ENCODE peak calls at places on chromosomes 11 and 22, in five cellular contexts. S, T, L, J and N are unnamed samples. For H3K4me1, the result is how much of the 10 kb centered on the place peaks cover.

GRCh38 chr11:69682221-69682620 is 7.1 kb upstream of the LTO1 start:
- DNase-seq in S (no peak), T (no peak), L (no peak), J (no peak), N (no peak)

GRCh38 chr11:33018840-33019239 is 3.2 kb downstream of the DEPDC7 start:
- DNase-seq in S (no peak), T (no peak), L (no peak), J (no peak), N (no peak)

GRCh38 chr22:44182591-44183588 is 2.2 kb downstream of the PARVG start:
- DNase-seq in S (no peak), T (no peak), L (peak), J (peak), N (peak)

GRCh38 chr11:118194835-118195627 is 18.6 kb upstream of the SCN2B start:
- DNase-seq in S (peak), T (no peak), L (no peak), J (peak), N (peak)

GRCh38 chr22:47486569-47487312 is 724.3 kb downstream of the TBC1D22A start:
- DNase-seq in S (no peak), T (no peak), L (no peak), J (no peak), N (no peak)

GRCh38 chr11:24637520-24637919 is 140.7 kb downstream of the LUZP2 start:
- DNase-seq in S (no peak), T (no peak), L (no peak), J (no peak), N (no peak)

GRCh38 chr11:67026941-67027340 is 4.0 kb downstream of the SYT12 start:
- DNase-seq in S (no peak), T (no peak), L (no peak), J (no peak), N (no peak)

GRCh38 chr11:65417221-65417701 is 5.3 kb upstream of the NEAT1 start:
- DNase-seq in S (no peak), T (peak), L (peak), J (no peak), N (no peak)

GRCh38 chr11:125345706-125346561 is 150.1 kb downstream of the FEZ1 start:
- DNase-seq in S (peak), T (peak), L (peak), J (peak), N (peak)

GRCh38 chr11:13448876-13449275 is 14.1 kb downstream of the BTBD10 start:
- DNase-seq in S (no peak), T (no peak), L (no peak), J (no peak), N (no peak)

GRCh38 chr22:47386812-47387510 is 624.5 kb downstream of the TBC1D22A start:
- DNase-seq in S (no peak), T (no peak), L (no peak), J (no peak), N (no peak)

GRCh38 chr11:36077886-36078685 is 134.2 kb downstream of the LDLRAD3 start:
- DNase-seq in S (no peak), T (no peak), L (no peak), J (no peak), N (no peak)

GRCh38 chr22:48919187-48919590 is 908.5 kb downstream of the BRD1 start:
- DNase-seq in S (no peak), T (no peak), L (no peak), J (no peak), N (no peak)

GRCh38 chr22:30251661-30252226 is 5.2 kb upstream of the LIF start:
- DNase-seq in S (no peak), T (no peak), L (no peak), J (no peak), N (no peak)

GRCh38 chr22:43126506-43127165 is 16.1 kb downstream of the BIK start:
- DNase-seq in S (peak), T (no peak), L (no peak), J (no peak), N (peak)

GRCh38 chr11:64921384-64921783 is 3.1 kb upstream of the PPP2R5B start:
- DNase-seq in S (no peak), T (no peak), L (no peak), J (no peak), N (no peak)

GRCh38 chr11:122317337-122317736 is 201.3 kb upstream of the BLID start:
- DNase-seq in S (no peak), T (no peak), L (no peak), J (no peak), N (no peak)

GRCh38 chr11:105000167-105000566 is 22.8 kb downstream of the CASP5 start:
- DNase-seq in S (no peak), T (peak), L (no peak), J (no peak), N (no peak)

GRCh38 chr22:25395468-25395867 is 169.0 kb upstream of the GRK3 start:
- DNase-seq in S (no peak), T (no peak), L (no peak), J (no peak), N (no peak)

GRCh38 chr22:31185056-31185455 is 25.1 kb downstream of the RNF185 start:
- DNase-seq in S (no peak), T (no peak), L (no peak), J (no peak), N (no peak)

GRCh38 chr11:61082931-61083531 is 19.3 kb upstream of the CD5 start:
- DNase-seq in S (no peak), T (no peak), L (no peak), J (no peak), N (peak)

GRCh38 chr11:20010106-20010860 is 150.0 kb downstream of the DBX1 start:
- DNase-seq in S (no peak), T (no peak), L (no peak), J (no peak), N (no peak)

GRCh38 chr11:124769804-124770774 is 8.0 kb upstream of the ESAM start:
- DNase-seq in S (no peak), T (no peak), L (no peak), J (no peak), N (no peak)

GRCh38 chr11:100105605-100106358 is 581.3 kb upstream of the ARHGAP42 start:
- DNase-seq in S (no peak), T (no peak), L (no peak), J (no peak), N (no peak)

GRCh38 chr11:46456676-46457432 is 65.3 kb upstream of the CHRM4 start:
- DNase-seq in S (no peak), T (no peak), L (no peak), J (no peak), N (no peak)

GRCh38 chr11:12056112-12056511 is 47.7 kb upstream of the DKK3 start:
- DNase-seq in S (no peak), T (no peak), L (no peak), J (no peak), N (no peak)

GRCh38 chr11:128550967-128551522 is 36.3 kb downstream of the ETS1 start:
- DNase-seq in S (no peak), T (peak), L (no peak), J (no peak), N (no peak)

GRCh38 chr11:103807806-103808205 is 228.6 kb upstream of the DDI1 start:
- DNase-seq in S (no peak), T (no peak), L (no peak), J (no peak), N (no peak)

GRCh38 chr22:23222033-23222840 is 41.9 kb downstream of the BCR start:
- DNase-seq in S (no peak), T (no peak), L (no peak), J (no peak), N (peak)

GRCh38 chr22:23225337-23225723 is 45.0 kb downstream of the BCR start:
- DNase-seq in S (no peak), T (no peak), L (no peak), J (no peak), N (no peak)

GRCh38 chr22:23222875-23223565 is 42.7 kb downstream of the BCR start:
- DNase-seq in S (no peak), T (no peak), L (no peak), J (no peak), N (peak)

GRCh38 chr22:23225724-23226496 is 45.6 kb downstream of the BCR start:
- DNase-seq in S (peak), T (no peak), L (peak), J (peak), N (peak)

DNA sequence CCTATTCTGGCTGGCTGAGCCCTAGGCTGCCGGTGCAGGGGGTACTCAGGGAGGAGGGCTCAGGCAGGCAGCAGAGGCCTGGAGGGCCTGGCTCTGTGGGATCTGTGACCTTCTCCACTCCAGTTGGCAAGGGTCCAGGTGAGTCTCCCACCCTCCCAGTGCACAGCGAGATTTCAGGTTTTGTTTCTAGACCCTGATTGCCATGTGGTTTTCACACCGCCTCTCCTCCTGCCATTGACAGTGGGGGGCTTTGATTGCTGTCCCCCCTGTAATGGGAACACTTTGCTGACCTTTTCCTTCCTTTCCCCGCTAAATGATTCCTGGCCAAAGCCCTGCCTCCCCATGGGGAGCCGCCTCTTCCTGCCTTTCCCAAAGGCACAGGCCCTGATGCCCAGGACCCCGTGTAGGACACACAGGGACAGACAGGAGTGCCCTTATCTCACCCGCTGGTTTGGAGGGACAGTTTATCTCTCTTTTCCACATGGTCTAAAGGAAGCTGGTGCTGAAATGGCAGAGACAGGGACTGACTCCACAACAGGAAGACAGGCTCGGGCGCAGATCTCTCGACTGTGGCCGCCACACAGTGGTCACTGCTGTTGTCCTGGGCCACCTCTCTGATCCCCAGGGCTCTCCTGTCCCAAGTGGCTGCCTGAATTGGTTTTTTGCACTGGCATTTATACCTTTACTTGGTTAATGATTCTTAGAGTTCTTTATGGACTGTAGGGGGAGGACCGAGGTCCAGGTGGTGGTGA is 43.4 kb downstream of the BCR start:
- DNase-seq in S (no peak), T (no peak), L (no peak), J (no peak), N (no peak)
- H3K4me1 ChIP-seq in S (half or more), T (half or more), L (half or more), J (half or more), N (under half)

GRCh38 chr22:24290459-24290858 is 19.8 kb downstream of the SPECC1L start:
- DNase-seq in S (no peak), T (peak), L (no peak), J (no peak), N (no peak)
- H3K4me1 ChIP-seq in S (under half), T (under half), L (under half), J (under half), N (under half)

DNA sequence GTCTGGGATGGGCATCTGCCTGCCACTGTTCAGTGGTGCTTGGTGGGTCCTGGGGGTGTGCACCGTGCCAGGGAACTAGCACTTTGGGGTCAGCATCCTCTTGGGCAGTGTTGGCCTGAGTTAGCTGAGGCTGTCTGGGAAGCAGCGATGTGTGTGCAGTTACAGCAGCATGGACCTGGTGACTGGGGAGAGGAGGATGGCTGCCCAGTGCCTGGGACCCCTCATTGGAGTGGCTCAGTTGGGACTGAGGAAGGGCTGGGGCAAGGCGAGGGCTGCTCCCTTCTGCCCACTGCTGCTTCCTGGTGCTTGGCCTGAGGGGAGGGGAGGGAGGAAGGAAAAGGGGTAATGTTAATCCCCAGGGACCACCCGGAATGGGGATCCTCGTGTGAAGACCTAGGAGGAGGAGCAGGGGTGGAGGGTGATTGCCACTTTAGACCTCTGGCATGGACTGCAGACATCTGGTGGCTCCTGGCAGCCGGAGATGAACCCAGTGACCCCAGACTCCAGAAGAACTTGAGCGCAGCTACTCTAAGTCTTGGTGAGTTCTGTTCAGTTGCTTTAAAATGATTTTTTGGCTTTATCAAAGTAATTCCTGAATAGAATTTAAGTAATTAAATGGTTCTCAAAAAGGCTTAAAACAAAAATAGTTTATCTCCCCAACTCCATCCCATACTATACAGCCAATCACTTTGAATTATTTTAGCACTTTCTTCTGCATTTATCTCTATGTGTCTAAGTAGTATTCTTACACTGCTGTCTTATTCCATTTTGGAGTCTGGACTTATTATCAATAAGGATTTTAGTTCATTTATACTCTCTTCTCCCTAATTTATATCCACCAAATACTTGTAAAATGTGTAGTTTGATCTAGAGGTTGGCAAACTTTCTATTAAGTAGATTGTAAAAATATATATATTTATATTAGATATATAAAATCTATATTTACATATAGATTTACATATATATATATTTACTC is 15.4 kb upstream of the TMEM191C start:
- DNase-seq in S (no peak), T (no peak), L (no peak), J (no peak), N (peak)
- H3K4me1 ChIP-seq in S (under half), T (under half), L (under half), J (under half), N (under half)

GRCh38 chr22:40329466-40329865 is 16.8 kb upstream of the ADSL start:
- DNase-seq in S (no peak), T (no peak), L (no peak), J (no peak), N (no peak)
- H3K4me1 ChIP-seq in S (under half), T (under half), L (half or more), J (under half), N (under half)

DNA sequence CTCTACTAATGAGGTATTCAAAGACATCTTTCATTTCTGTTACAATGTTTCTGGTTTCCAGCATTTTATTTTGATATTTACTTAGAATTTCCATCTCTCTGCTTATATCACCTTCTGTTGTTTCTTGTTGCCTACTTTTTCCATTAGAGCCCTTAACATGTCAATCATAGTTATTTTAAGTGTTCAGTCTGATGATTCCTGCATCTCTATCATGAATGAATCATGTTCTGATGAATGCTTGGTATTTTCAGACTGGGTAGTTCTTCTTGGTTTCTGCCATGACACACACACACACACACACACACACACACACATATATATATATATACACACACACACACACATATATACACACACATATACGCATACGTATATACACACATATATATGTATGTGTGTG is 486.4 kb upstream of the ISX start:
- DNase-seq in S (no peak), T (no peak), L (no peak), J (no peak), N (no peak)
- H3K4me1 ChIP-seq in S (under half), T (under half), L (under half), J (under half), N (under half)

GRCh38 chr22:46114518-46115387 is 35.6 kb upstream of the PPARA start:
- DNase-seq in S (no peak), T (peak), L (no peak), J (no peak), N (no peak)

GRCh38 chr22:46115388-46115678 is 35.0 kb upstream of the PPARA start:
- DNase-seq in S (no peak), T (no peak), L (no peak), J (no peak), N (no peak)

GRCh38 chr22:46117206-46118199 is 32.8 kb upstream of the PPARA start:
- DNase-seq in S (no peak), T (no peak), L (no peak), J (no peak), N (no peak)

GRCh38 chr22:46116491-46116958 is 33.8 kb upstream of the PPARA start:
- DNase-seq in S (peak), T (peak), L (peak), J (peak), N (peak)

GRCh38 chr22:46115755-46116490 is 34.4 kb upstream of the PPARA start:
- DNase-seq in S (no peak), T (no peak), L (no peak), J (no peak), N (no peak)
- H3K4me1 ChIP-seq in S (half or more), T (under half), L (under half), J (under half), N (under half)

GRCh38 chr11:63868399-63869064 is 29.6 kb downstream of the MARK2 start:
- DNase-seq in S (no peak), T (no peak), L (no peak), J (no peak), N (no peak)

GRCh38 chr11:63867511-63867910 is 28.6 kb downstream of the MARK2 start:
- DNase-seq in S (no peak), T (no peak), L (no peak), J (no peak), N (no peak)

GRCh38 chr11:63869686-63870085 is 30.8 kb downstream of the MARK2 start:
- DNase-seq in S (no peak), T (no peak), L (peak), J (no peak), N (peak)

GRCh38 chr11:63870351-63871197 is 31.7 kb downstream of the MARK2 start:
- DNase-seq in S (no peak), T (no peak), L (no peak), J (no peak), N (peak)

GRCh38 chr11:63869171-63869591 is 30.3 kb downstream of the MARK2 start:
- DNase-seq in S (no peak), T (no peak), L (no peak), J (no peak), N (no peak)
- H3K4me1 ChIP-seq in S (half or more), T (under half), L (half or more), J (under half), N (under half)

GRCh38 chr22:38870312-38870741 is 1.7 kb downstream of the CBX6 start:
- DNase-seq in S (peak), T (peak), L (peak), J (peak), N (peak)
- H3K4me1 ChIP-seq in S (under half), T (under half), L (under half), J (under half), N (under half)